ENCODE peak calls at places on chromosome 2, in five cellular contexts. One of them, this sample, is unnamed.

GRCh38 chr2:47201224-47201623 is 46.1 kb upstream of the STPG4 start:
- DNase-seq in effector CD4-positive, alpha-beta T cell: no peak
- DNase-seq in activated CD4-positive, alpha-beta T cell treated with anti-CD3 and anti-CD28 coated beads, Interleukin-2, amount 10 ng/mL, durations not matched to agents 7 days and 5 days: no peak
- DNase-seq in stimulated activated CD4-positive, alpha-beta T cell treated with anti-CD3 and anti-CD28 coated beads, Interleukin-15, amount 100 ng/mL, for 24 hours: no peak
- DNase-seq in neural crest cell: no peak
- DNase-seq in this sample: no peak

GRCh38 chr2:3126171-3126685 is 251.4 kb downstream of the EIPR1 start:
- DNase-seq in effector CD4-positive, alpha-beta T cell: no peak
- DNase-seq in activated CD4-positive, alpha-beta T cell treated with anti-CD3 and anti-CD28 coated beads, Interleukin-2, amount 10 ng/mL, durations not matched to agents 7 days and 5 days: no peak
- DNase-seq in stimulated activated CD4-positive, alpha-beta T cell treated with anti-CD3 and anti-CD28 coated beads, Interleukin-15, amount 100 ng/mL, for 24 hours: no peak
- DNase-seq in neural crest cell: no peak
- DNase-seq in this sample: no peak

GRCh38 chr2:220228310-220229006 is 601.0 kb downstream of the SLC4A3 start:
- DNase-seq in effector CD4-positive, alpha-beta T cell: no peak
- DNase-seq in activated CD4-positive, alpha-beta T cell treated with anti-CD3 and anti-CD28 coated beads, Interleukin-2, amount 10 ng/mL, durations not matched to agents 7 days and 5 days: no peak
- DNase-seq in stimulated activated CD4-positive, alpha-beta T cell treated with anti-CD3 and anti-CD28 coated beads, Interleukin-15, amount 100 ng/mL, for 24 hours: no peak
- DNase-seq in neural crest cell: no peak
- DNase-seq in this sample: no peak

GRCh38 chr2:202705446-202706020 is 70.8 kb downstream of the FAM117B start:
- DNase-seq in effector CD4-positive, alpha-beta T cell: no peak
- DNase-seq in activated CD4-positive, alpha-beta T cell treated with anti-CD3 and anti-CD28 coated beads, Interleukin-2, amount 10 ng/mL, durations not matched to agents 7 days and 5 days: no peak
- DNase-seq in stimulated activated CD4-positive, alpha-beta T cell treated with anti-CD3 and anti-CD28 coated beads, Interleukin-15, amount 100 ng/mL, for 24 hours: no peak
- DNase-seq in neural crest cell: no peak
- DNase-seq in this sample: no peak

GRCh38 chr2:54482725-54483124 is 26.6 kb downstream of the SPTBN1 start:
- DNase-seq in effector CD4-positive, alpha-beta T cell: no peak
- DNase-seq in activated CD4-positive, alpha-beta T cell treated with anti-CD3 and anti-CD28 coated beads, Interleukin-2, amount 10 ng/mL, durations not matched to agents 7 days and 5 days: no peak
- DNase-seq in stimulated activated CD4-positive, alpha-beta T cell treated with anti-CD3 and anti-CD28 coated beads, Interleukin-15, amount 100 ng/mL, for 24 hours: no peak
- DNase-seq in neural crest cell: peak
- DNase-seq in this sample: no peak

GRCh38 chr2:151363709-151364108 is 6.3 kb downstream of the TNFAIP6 start:
- DNase-seq in effector CD4-positive, alpha-beta T cell: no peak
- DNase-seq in activated CD4-positive, alpha-beta T cell treated with anti-CD3 and anti-CD28 coated beads, Interleukin-2, amount 10 ng/mL, durations not matched to agents 7 days and 5 days: no peak
- DNase-seq in stimulated activated CD4-positive, alpha-beta T cell treated with anti-CD3 and anti-CD28 coated beads, Interleukin-15, amount 100 ng/mL, for 24 hours: no peak
- DNase-seq in neural crest cell: no peak
- DNase-seq in this sample: no peak

GRCh38 chr2:166628478-166629136 is 134.6 kb upstream of the SCN7A start:
- DNase-seq in effector CD4-positive, alpha-beta T cell: no peak
- DNase-seq in activated CD4-positive, alpha-beta T cell treated with anti-CD3 and anti-CD28 coated beads, Interleukin-2, amount 10 ng/mL, durations not matched to agents 7 days and 5 days: no peak
- DNase-seq in stimulated activated CD4-positive, alpha-beta T cell treated with anti-CD3 and anti-CD28 coated beads, Interleukin-15, amount 100 ng/mL, for 24 hours: no peak
- DNase-seq in neural crest cell: no peak
- DNase-seq in this sample: no peak

GRCh38 chr2:191245869-191246531 is 796 bp downstream of the MYO1B start:
- DNase-seq in effector CD4-positive, alpha-beta T cell: no peak
- DNase-seq in activated CD4-positive, alpha-beta T cell treated with anti-CD3 and anti-CD28 coated beads, Interleukin-2, amount 10 ng/mL, durations not matched to agents 7 days and 5 days: peak
- DNase-seq in stimulated activated CD4-positive, alpha-beta T cell treated with anti-CD3 and anti-CD28 coated beads, Interleukin-15, amount 100 ng/mL, for 24 hours: peak
- DNase-seq in neural crest cell: peak
- DNase-seq in this sample: no peak

GRCh38 chr2:12754643-12755042 is 37.9 kb downstream of the TRIB2 start:
- DNase-seq in effector CD4-positive, alpha-beta T cell: no peak
- DNase-seq in activated CD4-positive, alpha-beta T cell treated with anti-CD3 and anti-CD28 coated beads, Interleukin-2, amount 10 ng/mL, durations not matched to agents 7 days and 5 days: no peak
- DNase-seq in stimulated activated CD4-positive, alpha-beta T cell treated with anti-CD3 and anti-CD28 coated beads, Interleukin-15, amount 100 ng/mL, for 24 hours: no peak
- DNase-seq in neural crest cell: no peak
- DNase-seq in this sample: no peak

GRCh38 chr2:217612920-217613319 is 389.9 kb downstream of the TNS1 start:
- DNase-seq in effector CD4-positive, alpha-beta T cell: no peak
- DNase-seq in activated CD4-positive, alpha-beta T cell treated with anti-CD3 and anti-CD28 coated beads, Interleukin-2, amount 10 ng/mL, durations not matched to agents 7 days and 5 days: no peak
- DNase-seq in stimulated activated CD4-positive, alpha-beta T cell treated with anti-CD3 and anti-CD28 coated beads, Interleukin-15, amount 100 ng/mL, for 24 hours: no peak
- DNase-seq in neural crest cell: no peak
- DNase-seq in this sample: no peak

GRCh38 chr2:69253033-69253535 is 133.9 kb downstream of the GFPT1 start:
- DNase-seq in effector CD4-positive, alpha-beta T cell: no peak
- DNase-seq in activated CD4-positive, alpha-beta T cell treated with anti-CD3 and anti-CD28 coated beads, Interleukin-2, amount 10 ng/mL, durations not matched to agents 7 days and 5 days: no peak
- DNase-seq in stimulated activated CD4-positive, alpha-beta T cell treated with anti-CD3 and anti-CD28 coated beads, Interleukin-15, amount 100 ng/mL, for 24 hours: no peak
- DNase-seq in neural crest cell: no peak
- DNase-seq in this sample: no peak

GRCh38 chr2:19823507-19823906 is 78.3 kb downstream of the TTC32 start:
- DNase-seq in effector CD4-positive, alpha-beta T cell: no peak
- DNase-seq in activated CD4-positive, alpha-beta T cell treated with anti-CD3 and anti-CD28 coated beads, Interleukin-2, amount 10 ng/mL, durations not matched to agents 7 days and 5 days: no peak
- DNase-seq in stimulated activated CD4-positive, alpha-beta T cell treated with anti-CD3 and anti-CD28 coated beads, Interleukin-15, amount 100 ng/mL, for 24 hours: no peak
- DNase-seq in neural crest cell: no peak
- DNase-seq in this sample: no peak

GRCh38 chr2:216012133-216012829 is 1.1 kb downstream of the MREG start:
- DNase-seq in effector CD4-positive, alpha-beta T cell: no peak
- DNase-seq in activated CD4-positive, alpha-beta T cell treated with anti-CD3 and anti-CD28 coated beads, Interleukin-2, amount 10 ng/mL, durations not matched to agents 7 days and 5 days: no peak
- DNase-seq in stimulated activated CD4-positive, alpha-beta T cell treated with anti-CD3 and anti-CD28 coated beads, Interleukin-15, amount 100 ng/mL, for 24 hours: no peak
- DNase-seq in neural crest cell: no peak
- DNase-seq in this sample: no peak

GRCh38 chr2:203685081-203685621 is 21.3 kb upstream of the CD28 start:
- DNase-seq in effector CD4-positive, alpha-beta T cell: no peak
- DNase-seq in activated CD4-positive, alpha-beta T cell treated with anti-CD3 and anti-CD28 coated beads, Interleukin-2, amount 10 ng/mL, durations not matched to agents 7 days and 5 days: no peak
- DNase-seq in stimulated activated CD4-positive, alpha-beta T cell treated with anti-CD3 and anti-CD28 coated beads, Interleukin-15, amount 100 ng/mL, for 24 hours: no peak
- DNase-seq in neural crest cell: no peak
- DNase-seq in this sample: no peak

GRCh38 chr2:208265371-208265806 is 666 bp upstream of the PIKFYVE start:
- DNase-seq in effector CD4-positive, alpha-beta T cell: peak
- DNase-seq in activated CD4-positive, alpha-beta T cell treated with anti-CD3 and anti-CD28 coated beads, Interleukin-2, amount 10 ng/mL, durations not matched to agents 7 days and 5 days: peak
- DNase-seq in stimulated activated CD4-positive, alpha-beta T cell treated with anti-CD3 and anti-CD28 coated beads, Interleukin-15, amount 100 ng/mL, for 24 hours: peak
- DNase-seq in neural crest cell: no peak
- DNase-seq in this sample: no peak

GRCh38 chr2:165691615-165692014 is 102.4 kb downstream of the GALNT3 start:
- DNase-seq in effector CD4-positive, alpha-beta T cell: no peak
- DNase-seq in activated CD4-positive, alpha-beta T cell treated with anti-CD3 and anti-CD28 coated beads, Interleukin-2, amount 10 ng/mL, durations not matched to agents 7 days and 5 days: no peak
- DNase-seq in stimulated activated CD4-positive, alpha-beta T cell treated with anti-CD3 and anti-CD28 coated beads, Interleukin-15, amount 100 ng/mL, for 24 hours: no peak
- DNase-seq in neural crest cell: no peak
- DNase-seq in this sample: no peak